ENCODE peak calls at places on chromosome 7, in ten cellular contexts. One of them, this sample, is unnamed.

GRCh38 chr7:41097501-41097900 is 605.4 kb downstream of the INHBA start:
- DNase-seq in SJCRH30: no peak
- DNase-seq in psoas muscle: no peak
- DNase-seq in hippocampal formation: no peak
- DNase-seq in fibroblast of the aortic adventitia: peak; percentile 26
- DNase-seq in SHP77: no peak
- DNase-seq in Panc1: no peak
- DNase-seq in NCI-H524 treated with DMSO at 0.1 percent for 48 hours: no peak
- DNase-seq in midbrain: no peak
- DNase-seq in RWPE1: peak; percentile 56
- DNase-seq in this sample: no peak

GRCh38 chr7:99399597-99399996 is 8.8 kb downstream of the PDAP1 start:
- DNase-seq in NCI-H524 treated with DMSO at 0.1 percent for 48 hours: no peak
- DNase-seq in RWPE1: no peak
- DNase-seq in SJCRH30: no peak
- DNase-seq in psoas muscle: no peak
- DNase-seq in hippocampal formation: no peak
- DNase-seq in SHP77: no peak
- DNase-seq in fibroblast of the aortic adventitia: no peak
- DNase-seq in Panc1: no peak
- DNase-seq in midbrain: no peak
- DNase-seq in this sample: no peak

GRCh38 chr7:35993663-35994622 is 159.1 kb upstream of the EEPD1 start:
- DNase-seq in SHP77: no peak
- DNase-seq in psoas muscle: no peak
- DNase-seq in SJCRH30: no peak
- DNase-seq in RWPE1: peak; percentile 45
- DNase-seq in Panc1: peak; percentile 97
- DNase-seq in hippocampal formation: no peak
- DNase-seq in fibroblast of the aortic adventitia: no peak
- DNase-seq in midbrain: no peak
- DNase-seq in NCI-H524 treated with DMSO at 0.1 percent for 48 hours: no peak
- DNase-seq in this sample: no peak

GRCh38 chr7:91408388-91409154 is 144.3 kb downstream of the FZD1 start:
- DNase-seq in RWPE1: no peak
- DNase-seq in Panc1: no peak
- DNase-seq in psoas muscle: no peak
- DNase-seq in NCI-H524 treated with DMSO at 0.1 percent for 48 hours: no peak
- DNase-seq in SHP77: no peak
- DNase-seq in fibroblast of the aortic adventitia: peak; percentile 11
- DNase-seq in SJCRH30: no peak
- DNase-seq in hippocampal formation: no peak
- DNase-seq in midbrain: no peak
- DNase-seq in this sample: no peak

GRCh38 chr7:40542982-40543741 is 408.4 kb downstream of the SUGCT start:
- DNase-seq in NCI-H524 treated with DMSO at 0.1 percent for 48 hours: no peak
- DNase-seq in psoas muscle: no peak
- DNase-seq in SHP77: no peak
- DNase-seq in fibroblast of the aortic adventitia: peak; percentile 53
- DNase-seq in Panc1: no peak
- DNase-seq in SJCRH30: no peak
- DNase-seq in RWPE1: no peak
- DNase-seq in hippocampal formation: no peak
- DNase-seq in midbrain: no peak
- DNase-seq in this sample: no peak

GRCh38 chr7:12670759-12671545 is 16.5 kb upstream of the ARL4A start:
- DNase-seq in psoas muscle: no peak
- DNase-seq in fibroblast of the aortic adventitia: no peak
- DNase-seq in midbrain: no peak
- DNase-seq in Panc1: no peak
- DNase-seq in NCI-H524 treated with DMSO at 0.1 percent for 48 hours: no peak
- DNase-seq in SHP77: no peak
- DNase-seq in RWPE1: no peak
- DNase-seq in SJCRH30: no peak
- DNase-seq in hippocampal formation: no peak
- DNase-seq in this sample: no peak

GRCh38 chr7:94088560-94088959 is 84.4 kb upstream of the BET1 start:
- DNase-seq in RWPE1: no peak
- DNase-seq in SJCRH30: no peak
- DNase-seq in fibroblast of the aortic adventitia: peak; percentile 31
- DNase-seq in Panc1: no peak
- DNase-seq in hippocampal formation: no peak
- DNase-seq in SHP77: no peak
- DNase-seq in midbrain: no peak
- DNase-seq in NCI-H524 treated with DMSO at 0.1 percent for 48 hours: no peak
- DNase-seq in psoas muscle: no peak
- DNase-seq in this sample: no peak

GRCh38 chr7:4266270-4267040 is 415.6 kb upstream of the FOXK1 start:
- DNase-seq in SJCRH30: no peak
- DNase-seq in Panc1: no peak
- DNase-seq in psoas muscle: no peak
- DNase-seq in hippocampal formation: no peak
- DNase-seq in midbrain: no peak
- DNase-seq in NCI-H524 treated with DMSO at 0.1 percent for 48 hours: no peak
- DNase-seq in RWPE1: no peak
- DNase-seq in SHP77: no peak
- DNase-seq in fibroblast of the aortic adventitia: no peak
- DNase-seq in this sample: peak; percentile 35

GRCh38 chr7:140640727-140641531 is at the start of gene DENND2A:
- DNase-seq in midbrain: peak; percentile 82
- DNase-seq in Panc1: no peak
- DNase-seq in SHP77: peak; percentile 52
- DNase-seq in fibroblast of the aortic adventitia: peak; percentile 45
- DNase-seq in RWPE1: no peak
- DNase-seq in SJCRH30: peak; percentile 85
- DNase-seq in psoas muscle: peak; percentile 84
- DNase-seq in NCI-H524 treated with DMSO at 0.1 percent for 48 hours: peak; percentile 24
- DNase-seq in hippocampal formation: peak; percentile 77
- DNase-seq in this sample: peak; percentile 86

GRCh38 chr7:41975854-41976253 is 261.2 kb downstream of the GLI3 start:
- DNase-seq in SHP77: no peak
- DNase-seq in hippocampal formation: no peak
- DNase-seq in NCI-H524 treated with DMSO at 0.1 percent for 48 hours: no peak
- DNase-seq in fibroblast of the aortic adventitia: peak; percentile 43
- DNase-seq in midbrain: no peak
- DNase-seq in RWPE1: no peak
- DNase-seq in SJCRH30: no peak
- DNase-seq in psoas muscle: no peak
- DNase-seq in Panc1: no peak
- DNase-seq in this sample: no peak

GRCh38 chr7:22729180-22729579 is 2.2 kb downstream of the IL6 start:
- DNase-seq in hippocampal formation: no peak
- DNase-seq in midbrain: no peak
- DNase-seq in psoas muscle: no peak
- DNase-seq in NCI-H524 treated with DMSO at 0.1 percent for 48 hours: no peak
- DNase-seq in fibroblast of the aortic adventitia: peak; percentile 50
- DNase-seq in RWPE1: no peak
- DNase-seq in SJCRH30: no peak
- DNase-seq in SHP77: no peak
- DNase-seq in Panc1: no peak
- DNase-seq in this sample: no peak

GRCh38 chr7:81690251-81690650 is 79.6 kb downstream of the HGF start:
- DNase-seq in NCI-H524 treated with DMSO at 0.1 percent for 48 hours: no peak
- DNase-seq in SJCRH30: no peak
- DNase-seq in Panc1: no peak
- DNase-seq in fibroblast of the aortic adventitia: no peak
- DNase-seq in psoas muscle: no peak
- DNase-seq in hippocampal formation: no peak
- DNase-seq in midbrain: no peak
- DNase-seq in RWPE1: no peak
- DNase-seq in SHP77: peak; percentile 38
- DNase-seq in this sample: peak; percentile 53

GRCh38 chr7:98771519-98772241 is 98.1 kb downstream of the TMEM130 start:
- DNase-seq in psoas muscle: no peak
- DNase-seq in NCI-H524 treated with DMSO at 0.1 percent for 48 hours: no peak
- DNase-seq in RWPE1: no peak
- DNase-seq in hippocampal formation: peak; percentile 21
- DNase-seq in fibroblast of the aortic adventitia: peak; percentile 39
- DNase-seq in SJCRH30: peak; percentile 40
- DNase-seq in SHP77: no peak
- DNase-seq in Panc1: no peak
- DNase-seq in midbrain: no peak
- DNase-seq in this sample: no peak

GRCh38 chr7:18345641-18346234 is 149.8 kb upstream of the HDAC9 start:
- DNase-seq in hippocampal formation: peak; percentile 10
- DNase-seq in SJCRH30: peak; percentile 79
- DNase-seq in psoas muscle: no peak
- DNase-seq in RWPE1: peak; percentile 20
- DNase-seq in SHP77: peak; percentile 56
- DNase-seq in Panc1: peak; percentile 43
- DNase-seq in NCI-H524 treated with DMSO at 0.1 percent for 48 hours: peak; percentile 3
- DNase-seq in fibroblast of the aortic adventitia: peak; percentile 69
- DNase-seq in midbrain: peak; percentile 56
- DNase-seq in this sample: no peak

GRCh38 chr7:1761097-1761496 is 91.0 kb downstream of the ELFN1 start:
- DNase-seq in SHP77: no peak
- DNase-seq in hippocampal formation: no peak
- DNase-seq in SJCRH30: no peak
- DNase-seq in Panc1: no peak
- DNase-seq in midbrain: no peak
- DNase-seq in RWPE1: no peak
- DNase-seq in psoas muscle: no peak
- DNase-seq in fibroblast of the aortic adventitia: no peak
- DNase-seq in NCI-H524 treated with DMSO at 0.1 percent for 48 hours: no peak
- DNase-seq in this sample: no peak

GRCh38 chr7:93011351-93012294 is 106.2 kb downstream of the SAMD9 start:
- DNase-seq in psoas muscle: no peak
- DNase-seq in hippocampal formation: no peak
- DNase-seq in fibroblast of the aortic adventitia: peak; percentile 96
- DNase-seq in RWPE1: peak; percentile 47
- DNase-seq in NCI-H524 treated with DMSO at 0.1 percent for 48 hours: no peak
- DNase-seq in Panc1: no peak
- DNase-seq in SJCRH30: no peak
- DNase-seq in SHP77: no peak
- DNase-seq in midbrain: no peak
- DNase-seq in this sample: no peak

GRCh38 chr7:5525271-5526189 is 101.9 kb upstream of the TNRC18 start:
- DNase-seq in midbrain: no peak
- DNase-seq in Panc1: peak; percentile 80
- DNase-seq in SHP77: no peak
- DNase-seq in SJCRH30: peak; percentile 69
- DNase-seq in fibroblast of the aortic adventitia: peak; percentile 58
- DNase-seq in psoas muscle: no peak
- DNase-seq in NCI-H524 treated with DMSO at 0.1 percent for 48 hours: no peak
- DNase-seq in hippocampal formation: no peak
- DNase-seq in RWPE1: no peak
- DNase-seq in this sample: no peak

GRCh38 chr7:100875356-100875751 is 451 bp downstream of the SRRT start:
- DNase-seq in midbrain: no peak
- DNase-seq in hippocampal formation: no peak
- DNase-seq in Panc1: no peak
- DNase-seq in NCI-H524 treated with DMSO at 0.1 percent for 48 hours: no peak
- DNase-seq in RWPE1: no peak
- DNase-seq in SJCRH30: peak; percentile 37
- DNase-seq in SHP77: no peak
- DNase-seq in psoas muscle: no peak
- DNase-seq in fibroblast of the aortic adventitia: no peak
- DNase-seq in this sample: no peak

GRCh38 chr7:17680943-17681351 is 259.3 kb downstream of the SNX13 start:
- DNase-seq in SHP77: no peak
- DNase-seq in Panc1: peak; percentile 52
- DNase-seq in midbrain: peak; percentile 38
- DNase-seq in SJCRH30: peak; percentile 54
- DNase-seq in NCI-H524 treated with DMSO at 0.1 percent for 48 hours: no peak
- DNase-seq in psoas muscle: no peak
- DNase-seq in hippocampal formation: no peak
- DNase-seq in RWPE1: no peak
- DNase-seq in fibroblast of the aortic adventitia: peak; percentile 80
- DNase-seq in this sample: no peak

GRCh38 chr7:86991844-86992243 is 67.6 kb downstream of the ELAPOR2 start:
- DNase-seq in midbrain: no peak
- DNase-seq in Panc1: no peak
- DNase-seq in SHP77: peak; percentile 20
- DNase-seq in NCI-H524 treated with DMSO at 0.1 percent for 48 hours: no peak
- DNase-seq in hippocampal formation: no peak
- DNase-seq in psoas muscle: no peak
- DNase-seq in fibroblast of the aortic adventitia: peak; percentile 27
- DNase-seq in SJCRH30: no peak
- DNase-seq in RWPE1: no peak
- DNase-seq in this sample: no peak

GRCh38 chr7:79555571-79555970 is 102.1 kb upstream of the MAGI2 start:
- DNase-seq in psoas muscle: no peak
- DNase-seq in SHP77: no peak
- DNase-seq in NCI-H524 treated with DMSO at 0.1 percent for 48 hours: no peak
- DNase-seq in SJCRH30: no peak
- DNase-seq in Panc1: no peak
- DNase-seq in fibroblast of the aortic adventitia: no peak
- DNase-seq in hippocampal formation: no peak
- DNase-seq in midbrain: no peak
- DNase-seq in RWPE1: no peak
- DNase-seq in this sample: no peak

GRCh38 chr7:128924706-128925588 is 12.8 kb upstream of the IRF5 start:
- DNase-seq in Panc1: no peak
- DNase-seq in psoas muscle: peak; percentile 19
- DNase-seq in NCI-H524 treated with DMSO at 0.1 percent for 48 hours: no peak
- DNase-seq in midbrain: no peak
- DNase-seq in hippocampal formation: no peak
- DNase-seq in SHP77: no peak
- DNase-seq in SJCRH30: no peak
- DNase-seq in RWPE1: no peak
- DNase-seq in fibroblast of the aortic adventitia: no peak
- DNase-seq in this sample: no peak

GRCh38 chr7:127252736-127253288 is at the start of gene GRM8:
- DNase-seq in SJCRH30: peak; percentile 81
- DNase-seq in psoas muscle: peak; percentile 60
- DNase-seq in hippocampal formation: peak; percentile 55
- DNase-seq in fibroblast of the aortic adventitia: peak; percentile 19
- DNase-seq in SHP77: peak; percentile 62
- DNase-seq in RWPE1: peak; percentile 36
- DNase-seq in NCI-H524 treated with DMSO at 0.1 percent for 48 hours: no peak
- DNase-seq in Panc1: no peak
- DNase-seq in midbrain: peak; percentile 34
- DNase-seq in this sample: peak; percentile 84

GRCh38 chr7:106569500-106569929 is 91.4 kb downstream of the CCDC71L start:
- DNase-seq in hippocampal formation: no peak
- DNase-seq in RWPE1: no peak
- DNase-seq in fibroblast of the aortic adventitia: no peak
- DNase-seq in NCI-H524 treated with DMSO at 0.1 percent for 48 hours: no peak
- DNase-seq in SJCRH30: no peak
- DNase-seq in Panc1: no peak
- DNase-seq in midbrain: no peak
- DNase-seq in SHP77: no peak
- DNase-seq in psoas muscle: no peak
- DNase-seq in this sample: no peak

GRCh38 chr7:123432601-123433000 is 101.8 kb downstream of the IQUB start:
- DNase-seq in Panc1: no peak
- DNase-seq in fibroblast of the aortic adventitia: no peak
- DNase-seq in NCI-H524 treated with DMSO at 0.1 percent for 48 hours: no peak
- DNase-seq in RWPE1: no peak
- DNase-seq in midbrain: no peak
- DNase-seq in psoas muscle: no peak
- DNase-seq in SJCRH30: no peak
- DNase-seq in hippocampal formation: no peak
- DNase-seq in SHP77: no peak
- DNase-seq in this sample: no peak

GRCh38 chr7:93044147-93044810 is 73.5 kb downstream of the SAMD9 start:
- DNase-seq in SJCRH30: peak; percentile 26
- DNase-seq in hippocampal formation: no peak
- DNase-seq in midbrain: no peak
- DNase-seq in psoas muscle: no peak
- DNase-seq in SHP77: no peak
- DNase-seq in RWPE1: peak; percentile 36
- DNase-seq in NCI-H524 treated with DMSO at 0.1 percent for 48 hours: no peak
- DNase-seq in fibroblast of the aortic adventitia: peak; percentile 45
- DNase-seq in Panc1: no peak
- DNase-seq in this sample: no peak

GRCh38 chr7:72334066-72334465 is 78.1 kb downstream of the CALN1 start:
- DNase-seq in midbrain: no peak
- DNase-seq in SJCRH30: no peak
- DNase-seq in psoas muscle: no peak
- DNase-seq in NCI-H524 treated with DMSO at 0.1 percent for 48 hours: no peak
- DNase-seq in RWPE1: no peak
- DNase-seq in Panc1: no peak
- DNase-seq in SHP77: no peak
- DNase-seq in hippocampal formation: no peak
- DNase-seq in fibroblast of the aortic adventitia: no peak
- DNase-seq in this sample: peak; percentile 48

GRCh38 chr7:121041516-121042148 is 53.1 kb downstream of the CPED1 start:
- DNase-seq in RWPE1: no peak
- DNase-seq in hippocampal formation: no peak
- DNase-seq in SHP77: no peak
- DNase-seq in Panc1: no peak
- DNase-seq in fibroblast of the aortic adventitia: peak; percentile 42
- DNase-seq in SJCRH30: peak; percentile 46
- DNase-seq in psoas muscle: no peak
- DNase-seq in NCI-H524 treated with DMSO at 0.1 percent for 48 hours: peak; percentile 24
- DNase-seq in midbrain: no peak
- DNase-seq in this sample: no peak